ENCODE peak calls at places on chromosome X, in five cellular contexts. N is AG09309, Z is breast epithelium, X is OCI-LY7, K is HFF-Myc. Q is an unnamed sample.
A peak's percentile ranks its signal among the peaks of the same experiment; 100 is the strongest.

GRCh38 chrX:64190136-64190740 is 15.3 kb downstream of the AMER1 start:
- DNase-seq in K (no peak), X (no peak), N (no peak), Z (no peak), Q (no peak)

GRCh38 chrX:30513284-30513683 is 64.3 kb downstream of the TASL start:
- DNase-seq in Z (no peak), N (no peak), X (peak; percentile 4), K (no peak), Q (no peak)

GRCh38 chrX:20112022-20112421 is 4.7 kb downstream of the MAP7D2 start:
- DNase-seq in Z (no peak), N (no peak), K (no peak), X (no peak), Q (no peak)

GRCh38 chrX:17596051-17596450 is 141.2 kb upstream of the SCML1 start:
- DNase-seq in X (no peak), Z (no peak), K (no peak), N (no peak), Q (no peak)

GRCh38 chrX:52574416-52575275 is 57.8 kb upstream of the XAGE1B start:
- DNase-seq in N (peak; percentile 24), K (peak; percentile 4), Z (peak; percentile 20), X (peak; percentile 65), Q (no peak)

GRCh38 chrX:30141966-30142365 is 73.4 kb upstream of the MAGEB2 start:
- DNase-seq in X (peak; percentile 27), N (no peak), K (no peak), Z (no peak), Q (no peak)

GRCh38 chrX:24494544-24495113 is 29.5 kb downstream of the PDK3 start:
- DNase-seq in Z (peak; percentile 46), X (no peak), K (peak; percentile 62), N (peak; percentile 41), Q (no peak)

GRCh38 chrX:120774611-120775010 is 101.1 kb downstream of the CT47B1 start:
- DNase-seq in K (no peak), N (no peak), X (no peak), Z (no peak), Q (no peak)

GRCh38 chrX:103343105-103343504 is 13.1 kb downstream of the TCEAL7 start:
- DNase-seq in Z (no peak), X (peak; percentile 33), K (no peak), N (no peak), Q (no peak)

GRCh38 chrX:139640259-139640658 is 67.7 kb downstream of the MCF2 start:
- DNase-seq in K (no peak), Z (no peak), X (no peak), N (no peak), Q (no peak)

GRCh38 chrX:55488268-55488558 is 1.4 kb downstream of the USP51 start:
- DNase-seq in K (no peak), N (no peak), Z (no peak), X (no peak), Q (no peak)

GRCh38 chrX:13836575-13836974 is 19.7 kb upstream of the GPM6B start:
- DNase-seq in N (no peak), Z (no peak), K (no peak), X (no peak), Q (no peak)

GRCh38 chrX:635428-636192 is 5.0 kb downstream of the SHOX start:
- DNase-seq in K (no peak), Z (no peak), X (no peak), N (no peak), Q (no peak)

GRCh38 chrX:133970021-133970550 is 15.3 kb downstream of the GPC3 start:
- DNase-seq in X (no peak), K (no peak), Z (no peak), N (no peak), Q (no peak)

GRCh38 chrX:30275498-30275897 is 28.6 kb downstream of the MAGEB1 start:
- DNase-seq in N (no peak), Z (no peak), K (no peak), X (no peak), Q (no peak)

GRCh38 chrX:45322382-45322781 is 121.7 kb upstream of the DIPK2B start:
- DNase-seq in N (peak; percentile 71), K (peak; percentile 74), Z (peak; percentile 27), X (peak; percentile 2), Q (no peak)

GRCh38 chrX:48676106-48676892 is 7.3 kb upstream of the WAS start:
- DNase-seq in X (peak; percentile 92), Z (peak; percentile 85), K (peak; percentile 42), N (no peak), Q (peak; percentile 88)

GRCh38 chrX:103538728-103539127 is 19.4 kb upstream of the RAB40A start:
- DNase-seq in N (no peak), X (no peak), Z (no peak), K (no peak), Q (no peak)

GRCh38 chrX:23578079-23578478 is 89.2 kb upstream of the PRDX4 start:
- DNase-seq in Z (no peak), X (no peak), N (no peak), K (no peak), Q (no peak)

GRCh38 chrX:101362757-101363156 is 14.2 kb upstream of the TIMM8A start:
- DNase-seq in Z (no peak), K (no peak), X (no peak), N (no peak), Q (no peak)

GRCh38 chrX:16807976-16808542 is 21.8 kb downstream of the TXLNG start:
- DNase-seq in N (no peak), X (no peak), K (no peak), Z (no peak), Q (no peak)

GRCh38 chrX:7446815-7447214 is 298.9 kb upstream of the PUDP start:
- DNase-seq in N (no peak), Z (no peak), K (no peak), X (no peak), Q (no peak)

GRCh38 chrX:154411981-154412340 is 622 bp downstream of the TAFAZZIN start:
- DNase-seq in Z (peak; percentile 63), X (peak; percentile 66), N (no peak), K (no peak), Q (peak; percentile 41)

GRCh38 chrX:85963736-85964135 is 83.6 kb downstream of the CHM start:
- DNase-seq in N (peak; percentile 37), Z (no peak), K (peak; percentile 31), X (no peak), Q (no peak)

GRCh38 chrX:136030357-136031225 is 45.4 kb downstream of the SLC9A6 start:
- DNase-seq in N (peak; percentile 37), X (no peak), Z (no peak), K (no peak), Q (no peak)

GRCh38 chrX:98480606-98481005 is 1596.9 kb downstream of the RPA4 start:
- DNase-seq in K (no peak), Z (no peak), N (no peak), X (no peak), Q (no peak)

GRCh38 chrX:93354651-93355050 is 318.7 kb downstream of the NAP1L3 start:
- DNase-seq in K (no peak), N (no peak), X (no peak), Z (no peak), Q (no peak)

GRCh38 chrX:119236599-119237525 is 777 bp downstream of the PGRMC1 start:
- DNase-seq in X (peak; percentile 22), K (no peak), N (no peak), Z (no peak), Q (no peak)

GRCh38 chrX:115892787-115893671 is 277.5 kb upstream of the AGTR2 start:
- DNase-seq in K (no peak), N (peak; percentile 35), X (no peak), Z (peak; percentile 59), Q (no peak)

GRCh38 chrX:97380200-97380599 is 496.5 kb downstream of the RPA4 start:
- DNase-seq in Z (no peak), N (no peak), K (no peak), X (no peak), Q (no peak)

GRCh38 chrX:136577562-136577961 is 45.5 kb downstream of the VGLL1 start:
- DNase-seq in X (peak; percentile 34), Z (peak; percentile 19), N (no peak), K (no peak), Q (no peak)

GRCh38 chrX:152641996-152642395 is 4.3 kb downstream of the GABRQ start:
- DNase-seq in X (no peak), N (no peak), Z (no peak), K (no peak), Q (no peak)
- TF ChIP-seq CTCF in X (peak; percentile 25), N (peak; percentile 20), Z (no peak), K (no peak), Q (no peak)

GRCh38 chrX:9875801-9876200 is 89.6 kb downstream of the SHROOM2 start:
- DNase-seq in Z (no peak), N (no peak), X (no peak), K (no peak), Q (no peak)

GRCh38 chrX:9871871-9872270 is 85.6 kb downstream of the SHROOM2 start:
- DNase-seq in N (peak; percentile 34), K (no peak), X (no peak), Z (no peak), Q (no peak)

GRCh38 chrX:9874483-9874882 is 88.3 kb downstream of the SHROOM2 start:
- DNase-seq in X (no peak), N (no peak), K (no peak), Z (no peak), Q (no peak)

GRCh38 chrX:9873360-9873759 is 87.1 kb downstream of the SHROOM2 start:
- DNase-seq in Z (no peak), K (no peak), X (no peak), N (no peak), Q (no peak)

DNA sequence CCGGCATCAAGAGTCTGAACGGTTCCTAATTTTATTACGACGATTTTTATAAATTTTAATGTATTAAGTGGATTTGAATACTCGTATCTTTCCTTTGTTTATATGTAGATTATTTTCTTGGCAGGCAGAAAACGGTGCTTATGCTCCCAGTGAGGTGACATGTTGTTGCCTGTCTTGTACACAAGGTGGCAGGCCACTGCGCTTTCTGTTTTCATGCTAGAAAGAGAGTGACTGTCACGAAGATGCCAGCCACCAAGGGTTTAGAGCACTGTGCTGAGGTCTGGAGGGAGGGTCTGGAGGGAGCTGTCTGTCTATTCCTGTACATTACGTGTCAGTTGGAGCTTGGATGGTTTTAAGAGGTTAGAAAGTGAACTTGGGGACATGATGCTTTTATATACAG is 87.7 kb downstream of the SHROOM2 start:
- DNase-seq in Z (no peak), N (no peak), K (no peak), X (peak; percentile 45), Q (no peak)
- TF ChIP-seq CTCF in Z (no peak), N (peak; percentile 65), K (peak; percentile 44), X (peak; percentile 74), Q (peak; percentile 51)

GRCh38 chrX:84099120-84099519 is 88.9 kb downstream of the RPS6KA6 start:
- DNase-seq in K (no peak), N (no peak), X (no peak), Z (no peak), Q (no peak)
- TF ChIP-seq CTCF in K (no peak), N (no peak), X (no peak), Z (no peak), Q (no peak)

GRCh38 chrX:104669063-104669462 is 103.1 kb downstream of the IL1RAPL2 start:
- DNase-seq in K (no peak), X (no peak), Z (no peak), N (no peak), Q (no peak)

GRCh38 chrX:104662694-104663093 is 96.7 kb downstream of the IL1RAPL2 start:
- DNase-seq in K (no peak), X (no peak), Z (no peak), N (no peak), Q (no peak)

GRCh38 chrX:104665691-104666090 is 99.7 kb downstream of the IL1RAPL2 start:
- DNase-seq in X (no peak), N (no peak), K (no peak), Z (no peak), Q (no peak)

GRCh38 chrX:104670051-104670450 is 104.1 kb downstream of the IL1RAPL2 start:
- DNase-seq in X (no peak), N (no peak), Z (no peak), K (no peak), Q (no peak)

GRCh38 chrX:104668550-104668949 is 102.6 kb downstream of the IL1RAPL2 start:
- DNase-seq in Z (no peak), K (no peak), N (no peak), X (peak; percentile 57), Q (no peak)
- TF ChIP-seq CTCF in Z (no peak), K (no peak), N (no peak), X (peak; percentile 73), Q (no peak)